ENCODE peak calls at places on chromosome 1, in nine cellular contexts. Z is activated T-cell treated with anti-CD3 and anti-CD28 coated beads, Interleukin-2, amount 50 U/mL, for 4 hours; I is CD8-positive, alpha-beta T cell; T is mammary epithelial cell; H is K562; N is kidney; R is hepatocyte; Q is AG04449; X is NCI-H345. E is an unnamed sample.

GRCh38 chr1:22815421-22816062 is 104.9 kb downstream of the EPHB2 start:
- DNase-seq in N (peak), X (no peak), I (no peak), Z (no peak), T (no peak), H (no peak), Q (no peak), R (no peak), E (no peak)

GRCh38 chr1:20469406-20470076 is 16.5 kb downstream of the CAMK2N1 start:
- DNase-seq in I (no peak), X (no peak), N (no peak), Z (no peak), H (no peak), Q (no peak), R (no peak), T (no peak), E (no peak)

GRCh38 chr1:68078647-68079046 is 28.2 kb upstream of the DIRAS3 start:
- DNase-seq in N (no peak), R (no peak), H (no peak), X (no peak), I (no peak), T (no peak), Z (no peak), Q (no peak), E (no peak)

GRCh38 chr1:66251521-66251920 is 282.4 kb upstream of the SGIP1 start:
- DNase-seq in Z (no peak), Q (no peak), N (no peak), I (no peak), R (no peak), X (no peak), H (no peak), T (peak), E (no peak)

GRCh38 chr1:186864296-186864695 is 35.5 kb downstream of the PLA2G4A start:
- DNase-seq in Q (no peak), R (no peak), X (no peak), I (no peak), T (no peak), N (no peak), H (no peak), Z (no peak), E (no peak)

GRCh38 chr1:83029050-83029449 is 969.9 kb downstream of the TTLL7 start:
- DNase-seq in T (no peak), N (no peak), H (no peak), Q (no peak), R (no peak), X (no peak), I (no peak), Z (no peak), E (no peak)

GRCh38 chr1:159922499-159923202 is 2.7 kb downstream of the TAGLN2 start:
- DNase-seq in N (peak), Q (no peak), Z (no peak), I (no peak), T (no peak), R (peak), X (no peak), H (peak), E (no peak)

GRCh38 chr1:238252033-238252802 is 361.5 kb upstream of the ZP4 start:
- DNase-seq in R (peak), I (no peak), Q (peak), N (no peak), Z (no peak), X (no peak), T (peak), H (peak), E (no peak)

GRCh38 chr1:192266645-192267044 is 50.1 kb upstream of the RGS21 start:
- DNase-seq in R (no peak), Q (no peak), N (no peak), X (no peak), H (peak), I (no peak), Z (no peak), T (no peak), E (no peak)

GRCh38 chr1:245673920-245674414 is 519.2 kb downstream of the KIF26B start:
- DNase-seq in X (no peak), H (no peak), I (no peak), Q (no peak), T (no peak), Z (no peak), R (no peak), N (no peak), E (no peak)

GRCh38 chr1:44828003-44828651 is 14.9 kb downstream of the PTCH2 start:
- DNase-seq in Z (no peak), T (no peak), I (no peak), N (no peak), R (no peak), H (no peak), X (no peak), Q (no peak), E (no peak)

E was measured in naive thymus-derived CD4-positive, alpha-beta T cell.